ENCODE peak calls at places on chromosomes 16 and 17, in seven cellular contexts. One of them, this sample, is unnamed.

GRCh38 chr17:2777242-2777867 is 18.9 kb upstream of the RAP1GAP2 start:
- DNase-seq in H1: peak
- DNase-seq in gastrocnemius medialis: no peak
- DNase-seq in prostate gland: no peak
- DNase-seq in lower leg skin: no peak
- DNase-seq in body of pancreas: no peak
- DNase-seq in breast epithelium: no peak
- DNase-seq in this sample: no peak

GRCh38 chr16:85520853-85521736 is 92.0 kb upstream of the GSE1 start:
- DNase-seq in breast epithelium: peak
- DNase-seq in prostate gland: peak
- DNase-seq in gastrocnemius medialis: no peak
- DNase-seq in H1: no peak
- DNase-seq in body of pancreas: peak
- DNase-seq in lower leg skin: peak
- DNase-seq in this sample: no peak

GRCh38 chr16:80931985-80932720 is 74.5 kb downstream of the CMC2 start:
- DNase-seq in H1: peak
- DNase-seq in body of pancreas: peak
- DNase-seq in prostate gland: peak
- DNase-seq in breast epithelium: peak
- DNase-seq in gastrocnemius medialis: peak
- DNase-seq in lower leg skin: peak
- DNase-seq in this sample: no peak

GRCh38 chr16:67528870-67529638 is 425 bp downstream of the RIPOR1 start:
- DNase-seq in prostate gland: no peak
- DNase-seq in gastrocnemius medialis: no peak
- DNase-seq in body of pancreas: peak
- DNase-seq in H1: peak
- DNase-seq in breast epithelium: no peak
- DNase-seq in lower leg skin: no peak
- DNase-seq in this sample: no peak

GRCh38 chr16:14405611-14406537 is 224.2 kb downstream of the PARN start:
- DNase-seq in H1: peak
- DNase-seq in prostate gland: no peak
- DNase-seq in body of pancreas: no peak
- DNase-seq in gastrocnemius medialis: peak
- DNase-seq in breast epithelium: peak
- DNase-seq in lower leg skin: no peak
- DNase-seq in this sample: no peak

GRCh38 chr17:41061969-41062368 is 2.1 kb upstream of the KRTAP2-3 start:
- DNase-seq in gastrocnemius medialis: no peak
- DNase-seq in breast epithelium: no peak
- DNase-seq in H1: no peak
- DNase-seq in lower leg skin: no peak
- DNase-seq in body of pancreas: no peak
- DNase-seq in prostate gland: no peak
- DNase-seq in this sample: no peak

GRCh38 chr16:58027341-58028167 is 2.0 kb downstream of the MMP15 start:
- DNase-seq in gastrocnemius medialis: no peak
- DNase-seq in H1: peak
- DNase-seq in lower leg skin: no peak
- DNase-seq in body of pancreas: peak
- DNase-seq in prostate gland: no peak
- DNase-seq in breast epithelium: no peak
- DNase-seq in this sample: no peak

GRCh38 chr17:27868565-27868964 is 24.6 kb downstream of the LYRM9 start:
- DNase-seq in prostate gland: no peak
- DNase-seq in gastrocnemius medialis: no peak
- DNase-seq in body of pancreas: no peak
- DNase-seq in breast epithelium: no peak
- DNase-seq in lower leg skin: no peak
- DNase-seq in H1: no peak
- DNase-seq in this sample: no peak

GRCh38 chr17:42050360-42051012 is at the start of gene C17orf113:
- DNase-seq in gastrocnemius medialis: peak
- DNase-seq in H1: peak
- DNase-seq in breast epithelium: no peak
- DNase-seq in prostate gland: peak
- DNase-seq in lower leg skin: peak
- DNase-seq in body of pancreas: peak
- DNase-seq in this sample: peak

GRCh38 chr16:77873066-77873465 is 84.7 kb downstream of the VAT1L start:
- DNase-seq in breast epithelium: no peak
- DNase-seq in body of pancreas: no peak
- DNase-seq in gastrocnemius medialis: no peak
- DNase-seq in lower leg skin: no peak
- DNase-seq in H1: no peak
- DNase-seq in prostate gland: no peak
- DNase-seq in this sample: no peak

GRCh38 chr17:51165680-51166197 is 472 bp upstream of the NME2 start:
- DNase-seq in H1: peak
- DNase-seq in lower leg skin: no peak
- DNase-seq in gastrocnemius medialis: no peak
- DNase-seq in breast epithelium: no peak
- DNase-seq in body of pancreas: no peak
- DNase-seq in prostate gland: no peak
- DNase-seq in this sample: no peak

GRCh38 chr17:57442914-57443571 is 186.7 kb downstream of the MSI2 start:
- DNase-seq in body of pancreas: no peak
- DNase-seq in lower leg skin: peak
- DNase-seq in prostate gland: peak
- DNase-seq in H1: no peak
- DNase-seq in breast epithelium: peak
- DNase-seq in gastrocnemius medialis: peak
- DNase-seq in this sample: no peak

GRCh38 chr16:65598626-65599025 is 476.8 kb upstream of the CDH11 start:
- DNase-seq in prostate gland: no peak
- DNase-seq in gastrocnemius medialis: no peak
- DNase-seq in H1: no peak
- DNase-seq in breast epithelium: no peak
- DNase-seq in lower leg skin: no peak
- DNase-seq in body of pancreas: no peak
- DNase-seq in this sample: no peak

GRCh38 chr16:8888951-8889892 is 7.1 kb downstream of the LITAFD start:
- DNase-seq in lower leg skin: no peak
- DNase-seq in breast epithelium: no peak
- DNase-seq in prostate gland: no peak
- DNase-seq in H1: no peak
- DNase-seq in body of pancreas: no peak
- DNase-seq in gastrocnemius medialis: no peak
- DNase-seq in this sample: no peak

DNA sequence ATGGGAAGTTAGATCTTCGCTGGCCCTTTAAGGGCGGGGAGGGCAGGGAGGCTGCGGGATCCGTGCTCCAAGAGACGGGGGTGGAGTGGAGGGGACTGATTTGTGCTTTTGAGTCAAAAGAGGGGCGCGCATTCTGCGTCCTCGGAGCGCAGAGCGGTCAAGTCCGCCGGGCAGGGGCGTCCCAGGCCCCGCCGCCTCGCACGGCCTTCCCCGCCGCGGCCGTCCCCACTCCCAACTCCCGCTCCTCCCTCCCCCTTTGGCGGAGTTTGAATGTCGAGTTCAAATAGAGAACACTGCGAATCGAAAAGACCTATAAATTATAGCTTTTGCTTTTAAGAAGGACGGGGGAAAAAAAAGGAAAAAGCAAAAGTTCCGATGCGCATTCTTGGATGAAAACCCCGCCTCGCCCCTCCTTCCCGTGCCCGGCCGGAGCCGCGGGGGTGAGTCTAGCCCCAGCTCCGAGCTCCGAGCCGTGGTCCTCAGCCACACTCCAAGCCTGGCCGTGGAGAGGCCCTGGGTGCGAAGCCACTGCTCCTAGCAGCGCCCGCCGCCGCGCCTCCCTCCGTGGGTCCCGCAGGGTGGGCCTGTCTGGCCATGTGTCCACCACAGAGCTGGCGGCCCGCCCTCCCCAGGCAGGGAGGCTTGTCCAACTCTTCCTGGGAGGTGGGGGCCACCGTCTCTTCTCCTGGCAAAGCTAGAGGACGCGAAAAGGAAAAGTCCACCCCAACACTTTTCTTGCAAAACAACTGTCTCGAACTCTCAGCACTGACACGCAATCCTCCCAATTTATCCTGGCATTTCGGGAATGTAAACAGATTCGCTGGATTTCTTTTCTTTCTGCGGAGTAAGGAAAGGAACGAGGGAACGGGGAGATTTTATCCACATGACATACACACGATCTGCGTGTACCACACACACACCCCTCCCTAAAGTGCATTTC is 3.6 kb downstream of the CBX8 start:
- DNase-seq in H1: peak
- DNase-seq in body of pancreas: no peak
- DNase-seq in prostate gland: no peak
- DNase-seq in breast epithelium: no peak
- DNase-seq in gastrocnemius medialis: no peak
- DNase-seq in lower leg skin: peak
- DNase-seq in this sample: no peak
- TF ChIP-seq POLR2A in H1: no peak
- TF ChIP-seq POLR2A in body of pancreas: no peak
- TF ChIP-seq POLR2A in prostate gland: no peak
- TF ChIP-seq POLR2A in breast epithelium: no peak
- TF ChIP-seq POLR2A in gastrocnemius medialis: no peak
- TF ChIP-seq POLR2A in lower leg skin: no peak
- TF ChIP-seq POLR2A in this sample: no peak

DNA sequence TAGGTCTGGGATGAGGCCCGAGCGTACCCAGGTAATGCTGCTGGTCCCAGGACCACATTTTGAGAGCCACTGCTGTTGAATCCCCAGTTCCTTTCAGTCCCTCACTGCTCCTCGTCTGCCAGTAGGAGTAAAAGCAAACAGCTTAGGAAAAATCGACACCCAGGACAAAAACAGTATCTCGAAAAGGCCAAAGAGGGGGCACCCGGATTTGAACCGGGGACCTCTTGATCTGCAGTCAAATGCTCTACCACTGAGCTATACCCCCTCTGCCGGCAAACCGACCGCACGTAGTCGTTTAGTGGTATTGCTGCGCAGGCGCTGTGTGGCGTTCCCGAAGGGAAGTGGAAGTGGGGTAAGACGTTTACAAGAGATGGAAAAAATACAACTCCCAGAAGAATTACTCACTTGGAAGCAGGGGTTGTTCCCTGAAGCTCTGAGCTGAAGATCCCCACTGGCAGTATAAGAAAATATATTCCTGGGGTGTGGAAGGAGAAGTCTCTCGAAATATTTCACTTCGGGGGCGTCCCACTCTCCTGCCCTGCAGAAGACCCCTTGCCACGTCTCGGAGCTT is 2.2 kb upstream of the PLXDC1 start:
- DNase-seq in lower leg skin: peak
- DNase-seq in prostate gland: peak
- DNase-seq in body of pancreas: peak
- DNase-seq in gastrocnemius medialis: peak
- DNase-seq in breast epithelium: peak
- DNase-seq in H1: peak
- DNase-seq in this sample: peak
- TF ChIP-seq CTCF in lower leg skin: no peak
- TF ChIP-seq CTCF in prostate gland: peak
- TF ChIP-seq CTCF in body of pancreas: no peak
- TF ChIP-seq CTCF in gastrocnemius medialis: no peak
- TF ChIP-seq CTCF in breast epithelium: peak
- TF ChIP-seq CTCF in H1: no peak
- TF ChIP-seq CTCF in this sample: peak

GRCh38 chr17:36525113-36525512 is 9.6 kb downstream of the MYO19 start:
- DNase-seq in body of pancreas: no peak
- DNase-seq in gastrocnemius medialis: no peak
- DNase-seq in breast epithelium: no peak
- DNase-seq in prostate gland: no peak
- DNase-seq in lower leg skin: no peak
- DNase-seq in H1: no peak
- DNase-seq in this sample: no peak

GRCh38 chr17:36529121-36529520 is 5.5 kb downstream of the MYO19 start:
- DNase-seq in body of pancreas: no peak
- DNase-seq in lower leg skin: no peak
- DNase-seq in prostate gland: no peak
- DNase-seq in gastrocnemius medialis: no peak
- DNase-seq in H1: no peak
- DNase-seq in breast epithelium: no peak
- DNase-seq in this sample: no peak

GRCh38 chr17:36524428-36524876 is 10.2 kb downstream of the MYO19 start:
- DNase-seq in gastrocnemius medialis: no peak
- DNase-seq in breast epithelium: no peak
- DNase-seq in lower leg skin: no peak
- DNase-seq in body of pancreas: no peak
- DNase-seq in H1: no peak
- DNase-seq in prostate gland: no peak
- DNase-seq in this sample: no peak

GRCh38 chr17:36525888-36526287 is 8.8 kb downstream of the MYO19 start:
- DNase-seq in body of pancreas: no peak
- DNase-seq in H1: no peak
- DNase-seq in breast epithelium: no peak
- DNase-seq in gastrocnemius medialis: no peak
- DNase-seq in lower leg skin: no peak
- DNase-seq in prostate gland: no peak
- DNase-seq in this sample: no peak

GRCh38 chr17:36527851-36528250 is 6.8 kb downstream of the MYO19 start:
- DNase-seq in lower leg skin: no peak
- DNase-seq in H1: no peak
- DNase-seq in body of pancreas: no peak
- DNase-seq in gastrocnemius medialis: no peak
- DNase-seq in prostate gland: no peak
- DNase-seq in breast epithelium: no peak
- DNase-seq in this sample: no peak
- TF ChIP-seq POLR2A in lower leg skin: no peak
- TF ChIP-seq POLR2A in H1: no peak
- TF ChIP-seq POLR2A in body of pancreas: no peak
- TF ChIP-seq POLR2A in gastrocnemius medialis: no peak
- TF ChIP-seq POLR2A in prostate gland: no peak
- TF ChIP-seq POLR2A in breast epithelium: no peak
- TF ChIP-seq POLR2A in this sample: no peak

DNA sequence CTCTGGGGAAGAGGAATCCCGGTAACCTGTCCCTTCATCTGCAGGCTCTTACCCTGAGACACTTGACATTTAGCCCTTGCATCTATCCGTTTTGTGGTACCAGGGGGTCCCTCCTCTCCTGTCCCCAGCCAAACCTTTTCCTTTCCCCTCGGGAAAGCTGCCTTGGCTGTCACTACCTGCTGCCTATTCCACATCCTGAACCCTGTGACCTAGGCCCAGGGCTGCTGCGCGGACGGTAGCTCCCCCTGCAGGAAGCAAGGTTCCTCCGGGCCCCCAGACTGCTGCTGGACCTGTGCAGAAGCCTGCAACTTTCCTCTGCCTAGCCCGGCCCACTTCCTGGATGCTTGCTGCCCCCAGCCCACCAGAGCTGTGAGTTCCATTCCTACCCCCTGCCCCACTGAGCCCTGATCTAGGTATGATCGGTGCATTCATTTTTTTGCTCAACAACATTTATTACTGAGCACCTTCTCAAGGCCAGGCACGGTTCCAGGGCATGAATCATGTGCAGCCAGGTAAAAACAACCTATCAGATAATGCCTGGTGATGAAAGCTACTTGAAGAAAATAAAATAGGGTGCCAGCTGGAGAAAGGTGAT is 10.5 kb upstream of the ALDOA start:
- DNase-seq in lower leg skin: no peak
- DNase-seq in body of pancreas: peak
- DNase-seq in breast epithelium: no peak
- DNase-seq in prostate gland: peak
- DNase-seq in H1: peak
- DNase-seq in gastrocnemius medialis: no peak
- DNase-seq in this sample: no peak
- TF ChIP-seq CTCF in lower leg skin: no peak
- TF ChIP-seq CTCF in body of pancreas: peak
- TF ChIP-seq CTCF in breast epithelium: peak
- TF ChIP-seq CTCF in prostate gland: peak
- TF ChIP-seq CTCF in H1: peak
- TF ChIP-seq CTCF in gastrocnemius medialis: no peak
- TF ChIP-seq CTCF in this sample: peak